ENCODE peak calls at places on chromosomes 13 and 19, in nine cellular contexts. K, W, O, D, C, U, N, L and G are unnamed samples.

GRCh38 chr19:13121551-13122274 is 3.6 kb downstream of the NACC1 start:
- DNase-seq in C (no peak), L (no peak), D (no peak), W (no peak), N (no peak), K (no peak), O (no peak), U (no peak), G (no peak)

GRCh38 chr13:94110011-94110410 is 369.5 kb downstream of the DCT start:
- DNase-seq in L (no peak), U (no peak), K (no peak), O (no peak), N (no peak), C (no peak), W (no peak), D (no peak), G (no peak)

GRCh38 chr13:100517135-100517534 is 71.5 kb downstream of the GGACT start:
- DNase-seq in C (no peak), L (no peak), K (no peak), D (no peak), W (no peak), N (no peak), O (no peak), U (no peak), G (no peak)

GRCh38 chr19:17484520-17485180 is 14.3 kb downstream of the SLC27A1 start:
- DNase-seq in L (no peak), K (no peak), W (no peak), N (no peak), U (no peak), C (no peak), O (no peak), D (no peak), G (no peak)

GRCh38 chr19:6587093-6587820 is 3.7 kb downstream of the CD70 start:
- DNase-seq in D (no peak), N (no peak), C (no peak), O (no peak), W (no peak), U (no peak), K (peak), L (peak), G (peak)

GRCh38 chr19:38686530-38686888 is 39.1 kb downstream of the ACTN4 start:
- DNase-seq in D (no peak), L (no peak), K (no peak), W (no peak), O (no peak), N (no peak), C (no peak), U (no peak), G (no peak)

GRCh38 chr13:18962168-18962734 is 219.4 kb downstream of the TUBA3C start:
- DNase-seq in W (no peak), C (no peak), K (no peak), L (no peak), D (no peak), N (no peak), U (no peak), O (no peak), G (no peak)

GRCh38 chr13:105035092-105035491 is 1500.4 kb downstream of the EFNB2 start:
- DNase-seq in C (peak), W (no peak), L (peak), N (no peak), D (peak), O (no peak), K (no peak), U (no peak), G (no peak)

GRCh38 chr13:113843864-113844556 is 19.9 kb downstream of the GAS6 start:
- DNase-seq in C (no peak), D (no peak), N (no peak), W (no peak), O (no peak), L (no peak), K (no peak), U (no peak), G (no peak)

GRCh38 chr19:33125929-33126388 is 6.0 kb upstream of the WDR88 start:
- DNase-seq in U (peak), D (peak), L (peak), O (peak), N (peak), K (peak), W (peak), C (peak), G (peak)

GRCh38 chr19:45218426-45218825 is 26.8 kb downstream of the EXOC3L2 start:
- DNase-seq in O (no peak), D (no peak), N (no peak), L (no peak), K (no peak), C (no peak), W (no peak), U (no peak), G (no peak)

GRCh38 chr13:99390601-99391000 is 83.4 kb upstream of the GPR183 start:
- DNase-seq in W (no peak), C (no peak), O (peak), K (no peak), D (no peak), U (no peak), L (no peak), N (no peak), G (no peak)

GRCh38 chr19:34328982-34329381 is 36.0 kb upstream of the GPI start:
- DNase-seq in K (no peak), W (no peak), U (no peak), D (no peak), C (no peak), N (no peak), L (no peak), O (no peak), G (no peak)

GRCh38 chr13:114132419-114133121 is at the start of gene RASA3:
- DNase-seq in L (peak), O (peak), K (peak), U (peak), W (peak), N (peak), C (peak), D (peak), G (peak)

GRCh38 chr19:11130824-11131455 is 24.6 kb downstream of the SPC24 start:
- DNase-seq in N (peak), W (peak), U (peak), L (peak), D (peak), C (peak), K (peak), O (peak), G (peak)

GRCh38 chr13:106349080-106349841 is 186.2 kb downstream of the EFNB2 start:
- DNase-seq in L (peak), K (peak), U (no peak), D (peak), O (no peak), W (peak), C (no peak), N (peak), G (no peak)

GRCh38 chr13:101035119-101035620 is 360.6 kb upstream of the TMTC4 start:
- DNase-seq in K (no peak), D (no peak), N (no peak), U (no peak), L (no peak), C (no peak), W (no peak), O (no peak), G (no peak)

GRCh38 chr19:21519488-21519887 is 14.1 kb downstream of the ZNF429 start:
- DNase-seq in N (no peak), L (no peak), O (no peak), C (no peak), D (no peak), U (peak), K (no peak), W (no peak), G (no peak)

GRCh38 chr19:4660993-4661392 is 9.1 kb downstream of the MYDGF start:
- DNase-seq in N (no peak), D (no peak), K (no peak), U (no peak), W (no peak), L (no peak), C (no peak), O (no peak), G (no peak)

GRCh38 chr19:53892301-53892980 is 10.4 kb downstream of the PRKCG start:
- DNase-seq in N (no peak), U (no peak), O (no peak), K (no peak), C (no peak), L (no peak), D (no peak), W (no peak), G (no peak)

GRCh38 chr13:101308247-101309013 is 107.9 kb downstream of the NALCN start:
- DNase-seq in O (no peak), D (no peak), C (peak), L (no peak), K (no peak), N (no peak), W (no peak), U (peak), G (no peak)

GRCh38 chr13:49625392-49626137 is 2.7 kb upstream of the ARL11 start:
- DNase-seq in O (no peak), N (no peak), W (no peak), C (peak), L (no peak), U (peak), D (no peak), K (no peak), G (no peak)

GRCh38 chr13:84745051-84745551 is 862.8 kb upstream of the SLITRK1 start:
- DNase-seq in D (no peak), C (no peak), W (no peak), L (no peak), U (no peak), O (no peak), N (no peak), K (no peak), G (no peak)

GRCh38 chr13:52454459-52454824 is 836 bp upstream of the CKAP2 start:
- DNase-seq in W (no peak), K (peak), N (peak), L (peak), D (peak), U (no peak), O (no peak), C (no peak), G (peak)

GRCh38 chr13:49400755-49401659 is 42.9 kb downstream of the CAB39L start:
- DNase-seq in D (no peak), K (peak), W (peak), C (peak), U (peak), N (peak), O (no peak), L (no peak), G (peak)

GRCh38 chr19:42140125-42140754 is 8.0 kb upstream of the POU2F2 start:
- DNase-seq in N (no peak), K (peak), D (no peak), U (peak), L (no peak), O (no peak), W (peak), C (peak), G (peak)

GRCh38 chr13:99926014-99926731 is 45.4 kb downstream of the ZIC5 start:
- DNase-seq in N (peak), O (no peak), U (peak), W (no peak), K (no peak), L (peak), C (peak), D (peak), G (peak)

GRCh38 chr13:23516706-23517105 is 53.5 kb upstream of the TNFRSF19 start:
- DNase-seq in W (no peak), C (no peak), U (no peak), O (no peak), L (peak), N (no peak), D (no peak), K (no peak), G (peak)

GRCh38 chr19:35717665-35718344 is at the start of gene KMT2B:
- DNase-seq in D (peak), W (peak), L (no peak), U (no peak), K (peak), C (no peak), O (no peak), N (peak), G (no peak)

GRCh38 chr13:40102360-40102727 is 446.9 kb downstream of the COG6 start:
- DNase-seq in N (no peak), O (no peak), C (no peak), K (no peak), U (no peak), W (no peak), D (no peak), L (no peak), G (no peak)

GRCh38 chr19:34580055-34580336 is 97.0 kb downstream of the SCGB2B2 start:
- DNase-seq in C (no peak), U (no peak), L (no peak), N (no peak), K (no peak), O (no peak), W (no peak), D (no peak), G (no peak)

GRCh38 chr13:46615888-46616531 is 63.0 kb downstream of the LRCH1 start:
- DNase-seq in N (no peak), O (no peak), C (no peak), U (peak), K (no peak), W (peak), D (no peak), L (peak), G (peak)

GRCh38 chr19:7916137-7916907 is 1.7 kb downstream of the TGFBR3L start:
- DNase-seq in C (peak), L (peak), K (peak), O (no peak), W (no peak), U (no peak), N (peak), D (no peak), G (no peak)

GRCh38 chr13:65746522-65746921 is 1483.6 kb downstream of the PCDH9 start:
- DNase-seq in U (no peak), L (no peak), O (no peak), K (no peak), W (no peak), D (no peak), N (no peak), C (no peak), G (no peak)